ENCODE peak calls at places on chromosomes 16 and 17, in six cellular contexts. J is stimulated activated naive CD4-positive, alpha-beta T cell; L is stimulated activated naive B cell treated with anti-CD40 and anti-IgM and Interleukin-4, amounts not matched to agents 10 μg/mL and 1 μg/mL and 100 μg/mL, for 72 hours; O is T-helper 2 cell; A is EL; D is T47D. T is an unnamed sample.

GRCh38 chr17:76493505-76494167 is 7.6 kb downstream of the RHBDF2 start:
- DNase-seq in O (no peak), L (no peak), A (no peak), D (no peak), J (peak), T (no peak)

GRCh38 chr16:27330542-27330941 is 16.8 kb downstream of the IL4R start:
- DNase-seq in O (no peak), L (no peak), D (no peak), A (peak), J (no peak), T (peak)

GRCh38 chr17:21272881-21273839 is 11.4 kb upstream of the MAP2K3 start:
- DNase-seq in L (no peak), D (no peak), A (no peak), O (no peak), J (no peak), T (no peak)

GRCh38 chr16:13186813-13187212 is 285.4 kb downstream of the SHISA9 start:
- DNase-seq in O (no peak), D (no peak), L (no peak), J (no peak), A (no peak), T (no peak)

GRCh38 chr16:1789643-1790045 is 3.9 kb downstream of the IGFALS start:
- DNase-seq in J (no peak), L (no peak), A (no peak), O (no peak), D (no peak), T (no peak)

GRCh38 chr16:23348579-23349469 is 46.7 kb downstream of the SCNN1B start:
- DNase-seq in A (no peak), L (no peak), J (no peak), D (no peak), O (no peak), T (no peak)

GRCh38 chr17:14434506-14434905 is 133.6 kb downstream of the HS3ST3B1 start:
- DNase-seq in D (no peak), A (no peak), O (no peak), J (no peak), L (peak), T (no peak)

GRCh38 chr16:70576431-70577255 is 53.0 kb downstream of the SF3B3 start:
- DNase-seq in L (no peak), A (peak), D (no peak), O (no peak), J (no peak), T (no peak)

GRCh38 chr17:78998311-78999055 is 11.1 kb downstream of the CANT1 start:
- DNase-seq in D (no peak), J (no peak), O (no peak), L (no peak), A (no peak), T (no peak)

GRCh38 chr16:2148714-2149629 is 547 bp downstream of the RAB26 start:
- DNase-seq in J (no peak), A (peak), L (no peak), D (no peak), O (no peak), T (no peak)